ENCODE peak calls at places on chromosomes 13 and 19, in ten cellular contexts. C is RPMI7951; J is stimulated activated CD8-positive, alpha-beta memory T cell treated with anti-CD3 and anti-CD28 coated beads, Interleukin-4, amount 100 ng/mL, for 1 hour; N is KBM-7; T is substantia nigra; S is stimulated activated CD4-positive, alpha-beta T cell treated with anti-CD3 and anti-CD28 coated beads, TNF-alpha, amount 100 ng/mL, for 48 hours; M is neuronal stem cell; L is tibial nerve; X is T-helper 1 cell; Z is T follicular helper cell. G is an unnamed sample.
A peak's percentile ranks its signal among the peaks of the same experiment; 100 is the strongest.

GRCh38 chr13:99367106-99367616 is 60.0 kb upstream of the GPR183 start:
- DNase-seq in Z (no peak), N (no peak), T (no peak), S (no peak), X (no peak), L (no peak), J (no peak), C (no peak), M (no peak), G (no peak)

GRCh38 chr13:97028441-97029299 is 34.4 kb upstream of the OXGR1 start:
- DNase-seq in L (peak; percentile 84), X (no peak), Z (no peak), C (peak; percentile 47), M (peak; percentile 59), T (no peak), N (peak; percentile 64), J (peak; percentile 13), S (no peak), G (peak; percentile 22)

GRCh38 chr13:45674908-45675307 is 27.2 kb upstream of the CBY2 start:
- DNase-seq in T (no peak), N (no peak), S (no peak), C (peak; percentile 98), L (no peak), X (no peak), Z (no peak), M (peak; percentile 9), J (no peak), G (no peak)

GRCh38 chr13:113371061-113371460 is 7.1 kb upstream of the GRTP1 start:
- DNase-seq in J (no peak), N (no peak), Z (no peak), S (no peak), M (no peak), C (no peak), L (no peak), X (no peak), T (no peak), G (no peak)

GRCh38 chr13:27744861-27745260 is 47.4 kb upstream of the GSX1 start:
- DNase-seq in M (peak; percentile 77), S (no peak), L (no peak), J (no peak), X (no peak), T (peak; percentile 6), C (no peak), N (no peak), Z (no peak), G (no peak)

GRCh38 chr19:41327076-41327475 is 17.1 kb downstream of the CCDC97 start:
- DNase-seq in X (no peak), L (no peak), C (peak; percentile 36), Z (no peak), M (no peak), N (no peak), S (no peak), T (no peak), J (no peak), G (no peak)

GRCh38 chr13:68905186-68905585 is 1202.4 kb upstream of the ATXN8OS start:
- DNase-seq in X (no peak), N (no peak), C (no peak), M (no peak), Z (no peak), J (no peak), L (no peak), T (no peak), S (no peak), G (no peak)

GRCh38 chr19:54489341-54489740 is 13.3 kb upstream of the LAIR2 start:
- DNase-seq in L (no peak), Z (no peak), N (no peak), M (no peak), S (no peak), T (no peak), X (no peak), J (no peak), C (no peak), G (no peak)

GRCh38 chr19:39998511-39998910 is 1.7 kb downstream of the ZNF546 start:
- DNase-seq in L (no peak), Z (no peak), M (no peak), C (no peak), J (no peak), X (no peak), S (no peak), N (no peak), T (no peak), G (no peak)

GRCh38 chr13:107441279-107441678 is 774.1 kb downstream of the LIG4 start:
- DNase-seq in S (no peak), M (no peak), J (no peak), X (no peak), C (peak; percentile 75), Z (no peak), L (no peak), N (no peak), T (no peak), G (no peak)

GRCh38 chr13:111961793-111962192 is 105.2 kb upstream of the SOX1 start:
- DNase-seq in M (no peak), X (no peak), N (no peak), T (no peak), Z (no peak), J (no peak), S (no peak), C (no peak), L (no peak), G (no peak)

GRCh38 chr19:53884256-53884655 is 2.3 kb downstream of the PRKCG start:
- DNase-seq in Z (no peak), C (no peak), L (no peak), X (no peak), N (no peak), T (no peak), M (no peak), S (no peak), J (no peak), G (no peak)

GRCh38 chr13:20489185-20489820 is 36.4 kb downstream of the CRYL1 start:
- DNase-seq in T (peak; percentile 51), Z (peak; percentile 32), C (no peak), M (peak; percentile 35), X (no peak), N (no peak), L (peak; percentile 50), S (peak; percentile 24), J (peak; percentile 12), G (no peak)

GRCh38 chr19:54209748-54210494 is 9.3 kb downstream of the RPS9 start:
- DNase-seq in Z (no peak), N (peak; percentile 91), C (peak; percentile 98), M (no peak), T (peak; percentile 57), L (peak; percentile 95), J (no peak), X (no peak), S (no peak), G (peak; percentile 67)

GRCh38 chr19:30584121-30584520 is 211.9 kb downstream of the ZNF536 start:
- DNase-seq in N (no peak), Z (no peak), S (no peak), L (no peak), C (no peak), J (no peak), T (no peak), M (no peak), X (no peak), G (no peak)

GRCh38 chr13:77042566-77043177 is 15.7 kb upstream of the FBXL3 start:
- DNase-seq in X (no peak), C (no peak), M (no peak), N (peak; percentile 39), Z (no peak), L (no peak), T (no peak), S (no peak), J (no peak), G (no peak)

GRCh38 chr13:37481005-37481857 is 117.3 kb downstream of the POSTN start:
- DNase-seq in M (no peak), N (no peak), T (no peak), Z (no peak), J (no peak), C (peak; percentile 59), S (no peak), X (no peak), L (no peak), G (no peak)

GRCh38 chr19:58261968-58262921 is 16.5 kb upstream of the ZNF8 start:
- DNase-seq in C (peak; percentile 32), S (no peak), J (no peak), Z (no peak), N (no peak), T (no peak), X (no peak), L (no peak), M (no peak), G (no peak)

GRCh38 chr13:32206097-32206740 is 108.9 kb downstream of the ZAR1L start:
- DNase-seq in S (no peak), T (no peak), L (no peak), X (no peak), Z (no peak), M (no peak), J (no peak), C (no peak), N (no peak), G (no peak)

GRCh38 chr19:5624154-5624663 is 1.3 kb downstream of the SAFB start:
- DNase-seq in X (no peak), T (peak; percentile 14), L (peak; percentile 29), S (no peak), M (no peak), N (peak; percentile 26), Z (no peak), C (peak; percentile 47), J (no peak), G (no peak)

GRCh38 chr19:55460670-55461258 is 678 bp downstream of the ISOC2 start:
- DNase-seq in N (peak; percentile 55), L (peak; percentile 83), M (peak; percentile 75), X (no peak), Z (no peak), T (peak; percentile 39), J (no peak), C (peak; percentile 78), S (no peak), G (peak; percentile 29)

GRCh38 chr13:63287926-63288325 is 1872.3 kb upstream of the PCDH20 start:
- DNase-seq in Z (no peak), L (no peak), M (no peak), S (no peak), X (no peak), C (no peak), J (no peak), T (no peak), N (no peak), G (no peak)

GRCh38 chr19:44059229-44059628 is 7.4 kb downstream of the ZNF223 start:
- DNase-seq in S (no peak), L (no peak), X (no peak), N (no peak), C (no peak), M (no peak), T (no peak), Z (no peak), J (no peak), G (no peak)